ENCODE peak calls at places on chromosomes 2 and 18, in seven cellular contexts. M, J, P, T, B, G and I are unnamed samples.

GRCh38 chr18:63315879-63316278 is 3.7 kb downstream of the BCL2 start:
- DNase-seq in B (no peak), G (no peak), T (no peak), M (no peak), J (no peak), P (no peak), I (no peak)

GRCh38 chr2:237895544-237896506 is 36.4 kb downstream of the RAMP1 start:
- DNase-seq in G (no peak), B (no peak), P (no peak), J (no peak), M (peak), T (no peak), I (peak)

GRCh38 chr2:217707116-217707742 is 295.6 kb downstream of the TNS1 start:
- DNase-seq in G (no peak), P (no peak), B (no peak), M (peak), T (no peak), J (no peak), I (no peak)

GRCh38 chr18:77177009-77177408 is 44.4 kb upstream of the MBP start:
- DNase-seq in B (no peak), M (no peak), P (no peak), G (peak), J (no peak), T (no peak), I (no peak)

GRCh38 chr18:22667616-22668422 is 250.1 kb upstream of the CTAGE1 start:
- DNase-seq in J (peak), T (no peak), B (no peak), G (peak), P (no peak), M (peak), I (no peak)

GRCh38 chr2:11861044-11861443 is 114.6 kb downstream of the LPIN1 start:
- DNase-seq in G (no peak), B (no peak), P (no peak), M (no peak), J (no peak), T (no peak), I (no peak)

GRCh38 chr2:72198532-72199241 is 51.0 kb upstream of the CYP26B1 start:
- DNase-seq in B (no peak), G (peak), J (no peak), T (no peak), M (peak), P (no peak), I (no peak)

GRCh38 chr18:46622999-46623398 is 34.0 kb downstream of the LOXHD1 start:
- DNase-seq in B (no peak), T (no peak), P (no peak), J (no peak), G (peak), M (peak), I (no peak)

GRCh38 chr2:151334082-151334815 is 23.1 kb upstream of the TNFAIP6 start:
- DNase-seq in T (no peak), B (no peak), P (no peak), J (no peak), G (peak), M (peak), I (no peak)

GRCh38 chr2:101307503-101307902 is 998 bp downstream of the RNF149 start:
- DNase-seq in G (no peak), M (no peak), B (peak), J (no peak), P (no peak), T (no peak), I (no peak)

GRCh38 chr2:65602851-65603250 is 170.5 kb upstream of the SPRED2 start:
- DNase-seq in P (no peak), G (peak), J (no peak), M (no peak), B (no peak), T (no peak), I (no peak)

GRCh38 chr2:213249502-213249901 is 34.8 kb upstream of the SPAG16 start:
- DNase-seq in P (no peak), M (no peak), J (no peak), B (no peak), T (no peak), G (no peak), I (no peak)

GRCh38 chr2:187431911-187432310 is 16.1 kb downstream of the CALCRL start:
- DNase-seq in M (no peak), J (no peak), T (no peak), G (no peak), B (no peak), P (no peak), I (no peak)

GRCh38 chr2:144645055-144645778 is 125.3 kb upstream of the ZEB2 start:
- DNase-seq in M (no peak), G (peak), J (peak), P (no peak), B (no peak), T (no peak), I (no peak)

GRCh38 chr2:176518823-176519222 is 249.6 kb downstream of the MTX2 start:
- DNase-seq in P (no peak), J (no peak), T (no peak), B (peak), G (no peak), M (peak), I (no peak)

GRCh38 chr18:14971461-14972185 is 223.7 kb downstream of the ANKRD30B start:
- DNase-seq in T (no peak), B (no peak), G (peak), P (no peak), J (no peak), M (no peak), I (peak)

GRCh38 chr2:54106631-54107454 is 8.6 kb upstream of the ACYP2 start:
- DNase-seq in P (no peak), J (peak), G (peak), M (peak), T (no peak), B (peak), I (no peak)

GRCh38 chr2:1672738-1673137 is 71.6 kb downstream of the PXDN start:
- DNase-seq in G (no peak), M (no peak), T (no peak), J (no peak), B (no peak), P (no peak), I (no peak)

GRCh38 chr2:73297151-73297559 is 3.8 kb upstream of the EGR4 start:
- DNase-seq in G (no peak), T (no peak), P (peak), M (no peak), B (no peak), J (no peak), I (no peak)

GRCh38 chr2:6196461-6196860 is 504.3 kb downstream of the SOX11 start:
- DNase-seq in P (no peak), M (no peak), B (no peak), T (no peak), G (peak), J (no peak), I (no peak)

GRCh38 chr2:218074031-218074430 is 5.0 kb downstream of the RUFY4 start:
- DNase-seq in G (no peak), P (no peak), T (no peak), M (peak), B (no peak), J (peak), I (no peak)

GRCh38 chr2:212970132-212970531 is 181.3 kb downstream of the IKZF2 start:
- DNase-seq in B (no peak), P (no peak), M (no peak), G (peak), J (no peak), T (no peak), I (no peak)

GRCh38 chr2:28516430-28516829 is 20.6 kb downstream of the PLB1 start:
- DNase-seq in B (no peak), M (no peak), G (no peak), P (no peak), J (no peak), T (no peak), I (no peak)

GRCh38 chr2:149004836-149005235 is 33.7 kb upstream of the LYPD6B start:
- DNase-seq in M (no peak), T (no peak), G (no peak), B (no peak), J (no peak), P (no peak), I (no peak)

GRCh38 chr2:33607905-33608304 is 8.8 kb upstream of the FAM98A start:
- DNase-seq in T (no peak), J (no peak), G (no peak), P (no peak), M (no peak), B (no peak), I (no peak)

GRCh38 chr2:224611938-224612337 is 26.8 kb upstream of the CUL3 start:
- DNase-seq in G (no peak), J (no peak), P (no peak), B (no peak), M (no peak), T (no peak), I (no peak)

GRCh38 chr18:9706081-9706935 is 1.8 kb upstream of the RAB31 start:
- DNase-seq in T (no peak), M (no peak), J (no peak), B (no peak), P (no peak), G (no peak), I (no peak)

GRCh38 chr18:22340340-22340739 is 77.4 kb downstream of the CTAGE1 start:
- DNase-seq in B (no peak), J (no peak), P (no peak), M (no peak), G (no peak), T (no peak), I (no peak)

GRCh38 chr2:203155406-203155805 is 83.4 kb upstream of the CYP20A1 start:
- DNase-seq in M (no peak), B (no peak), G (no peak), T (no peak), J (peak), P (no peak), I (no peak)

GRCh38 chr2:143171817-143172216 is 42.6 kb downstream of the ARHGAP15 start:
- DNase-seq in B (no peak), T (no peak), G (peak), M (peak), P (no peak), J (no peak), I (no peak)

GRCh38 chr2:18987592-18988073 is 370.8 kb downstream of the OSR1 start:
- DNase-seq in J (no peak), G (peak), T (no peak), M (peak), P (no peak), B (peak), I (peak)

GRCh38 chr2:236286866-236287545 is 22.8 kb upstream of the ASB18 start:
- DNase-seq in P (no peak), B (no peak), G (no peak), M (no peak), J (no peak), T (no peak), I (no peak)

GRCh38 chr2:223026357-223027110 is 25.5 kb upstream of the KCNE4 start:
- DNase-seq in M (no peak), B (no peak), J (no peak), G (peak), T (no peak), P (peak), I (no peak)

GRCh38 chr2:165952085-165952484 is 1.5 kb downstream of the TTC21B start:
- DNase-seq in P (no peak), M (no peak), G (no peak), J (no peak), T (no peak), B (no peak), I (no peak)

GRCh38 chr2:12006841-12007240 is 260.4 kb downstream of the LPIN1 start:
- DNase-seq in B (no peak), J (no peak), G (no peak), T (no peak), M (peak), P (no peak), I (no peak)

GRCh38 chr2:135093685-135094340 is 41.7 kb downstream of the RAB3GAP1 start:
- DNase-seq in B (no peak), J (no peak), T (no peak), M (no peak), P (peak), G (no peak), I (no peak)

GRCh38 chr18:37084912-37085311 is 256.0 kb downstream of the KIAA1328 start:
- DNase-seq in P (no peak), T (no peak), B (no peak), J (no peak), G (no peak), M (no peak), I (no peak)

GRCh38 chr2:105454801-105455485 is 56.1 kb upstream of the FHL2 start:
- DNase-seq in G (peak), J (peak), P (no peak), T (no peak), M (peak), B (no peak), I (no peak)

GRCh38 chr2:100064165-100064564 is 78.2 kb downstream of the AFF3 start:
- DNase-seq in M (no peak), G (no peak), B (no peak), J (no peak), T (no peak), P (no peak), I (no peak)